ENCODE peak calls at places on chromosomes 11 and 22, in six cellular contexts. One of them, this sample, is unnamed.

GRCh38 chr11:115085461-115086220 is 407.3 kb downstream of the NXPE2 start:
- DNase-seq in IMR-90: no peak
- DNase-seq in tibial nerve: no peak
- DNase-seq in endothelial cell of umbilical vein: no peak
- DNase-seq in HCT116: no peak
- DNase-seq in stomach: no peak
- DNase-seq in this sample: no peak

GRCh38 chr22:23833017-23833795 is 5.6 kb downstream of the DERL3 start:
- DNase-seq in IMR-90: no peak
- DNase-seq in tibial nerve: no peak
- DNase-seq in endothelial cell of umbilical vein: no peak
- DNase-seq in HCT116: no peak
- DNase-seq in stomach: no peak
- DNase-seq in this sample: no peak

GRCh38 chr11:63866211-63866610 is 27.3 kb downstream of the MARK2 start:
- DNase-seq in IMR-90: peak
- DNase-seq in tibial nerve: peak
- DNase-seq in endothelial cell of umbilical vein: no peak
- DNase-seq in HCT116: no peak
- DNase-seq in stomach: peak
- DNase-seq in this sample: peak

GRCh38 chr22:30206964-30207363 is 39.6 kb downstream of the LIF start:
- DNase-seq in IMR-90: peak
- DNase-seq in tibial nerve: no peak
- DNase-seq in endothelial cell of umbilical vein: peak
- DNase-seq in HCT116: peak
- DNase-seq in stomach: peak
- DNase-seq in this sample: no peak

GRCh38 chr11:62708423-62709261 is 1.2 kb downstream of the GNG3 start:
- DNase-seq in IMR-90: no peak
- DNase-seq in tibial nerve: no peak
- DNase-seq in endothelial cell of umbilical vein: no peak
- DNase-seq in HCT116: no peak
- DNase-seq in stomach: peak
- DNase-seq in this sample: no peak

GRCh38 chr22:19607198-19608113 is 83.2 kb upstream of the CLDN5 start:
- DNase-seq in IMR-90: peak
- DNase-seq in tibial nerve: no peak
- DNase-seq in endothelial cell of umbilical vein: peak
- DNase-seq in HCT116: no peak
- DNase-seq in stomach: peak
- DNase-seq in this sample: peak

GRCh38 chr22:38781033-38781432 is 12.9 kb downstream of the DNAL4 start:
- DNase-seq in IMR-90: no peak
- DNase-seq in tibial nerve: no peak
- DNase-seq in endothelial cell of umbilical vein: no peak
- DNase-seq in HCT116: no peak
- DNase-seq in stomach: no peak
- DNase-seq in this sample: no peak

GRCh38 chr11:111387318-111387863 is 8.3 kb upstream of the POU2AF1 start:
- DNase-seq in IMR-90: no peak
- DNase-seq in tibial nerve: no peak
- DNase-seq in endothelial cell of umbilical vein: no peak
- DNase-seq in HCT116: no peak
- DNase-seq in stomach: peak
- DNase-seq in this sample: peak

GRCh38 chr11:44434191-44434590 is 124.3 kb upstream of the ALX4 start:
- DNase-seq in IMR-90: no peak
- DNase-seq in tibial nerve: no peak
- DNase-seq in endothelial cell of umbilical vein: no peak
- DNase-seq in HCT116: no peak
- DNase-seq in stomach: no peak
- DNase-seq in this sample: no peak

GRCh38 chr22:23815781-23816551 is 22.8 kb downstream of the DERL3 start:
- DNase-seq in IMR-90: no peak
- DNase-seq in tibial nerve: no peak
- DNase-seq in endothelial cell of umbilical vein: no peak
- DNase-seq in HCT116: no peak
- DNase-seq in stomach: no peak
- DNase-seq in this sample: no peak

GRCh38 chr11:119747868-119748660 is 19.1 kb upstream of the NECTIN1 start:
- DNase-seq in IMR-90: no peak
- DNase-seq in tibial nerve: no peak
- DNase-seq in endothelial cell of umbilical vein: no peak
- DNase-seq in HCT116: no peak
- DNase-seq in stomach: no peak
- DNase-seq in this sample: no peak

GRCh38 chr11:34356576-34356917 is 1.3 kb downstream of the ABTB2 start:
- DNase-seq in IMR-90: peak
- DNase-seq in tibial nerve: no peak
- DNase-seq in endothelial cell of umbilical vein: peak
- DNase-seq in HCT116: no peak
- DNase-seq in stomach: no peak
- DNase-seq in this sample: no peak

GRCh38 chr11:34587282-34587677 is 33.6 kb upstream of the EHF start:
- DNase-seq in IMR-90: no peak
- DNase-seq in tibial nerve: no peak
- DNase-seq in endothelial cell of umbilical vein: no peak
- DNase-seq in HCT116: no peak
- DNase-seq in stomach: no peak
- DNase-seq in this sample: no peak

GRCh38 chr11:134362192-134362901 is 30.6 kb downstream of the GLB1L2 start:
- DNase-seq in IMR-90: no peak
- DNase-seq in tibial nerve: no peak
- DNase-seq in endothelial cell of umbilical vein: no peak
- DNase-seq in HCT116: no peak
- DNase-seq in stomach: no peak
- DNase-seq in this sample: peak

GRCh38 chr11:113263458-113264095 is 50.8 kb upstream of the TTC12 start:
- DNase-seq in IMR-90: no peak
- DNase-seq in tibial nerve: no peak
- DNase-seq in endothelial cell of umbilical vein: no peak
- DNase-seq in HCT116: no peak
- DNase-seq in stomach: no peak
- DNase-seq in this sample: no peak

GRCh38 chr11:76797341-76798201 is 14.4 kb downstream of the TSKU start:
- DNase-seq in IMR-90: no peak
- DNase-seq in tibial nerve: no peak
- DNase-seq in endothelial cell of umbilical vein: no peak
- DNase-seq in HCT116: no peak
- DNase-seq in stomach: no peak
- DNase-seq in this sample: no peak

GRCh38 chr22:21054714-21055563 is 9.2 kb downstream of the LRRC74B start:
- DNase-seq in IMR-90: no peak
- DNase-seq in tibial nerve: no peak
- DNase-seq in endothelial cell of umbilical vein: no peak
- DNase-seq in HCT116: no peak
- DNase-seq in stomach: no peak
- DNase-seq in this sample: no peak

GRCh38 chr11:13338437-13339069 is 61.0 kb downstream of the BMAL1 start:
- DNase-seq in IMR-90: peak
- DNase-seq in tibial nerve: no peak
- DNase-seq in endothelial cell of umbilical vein: no peak
- DNase-seq in HCT116: no peak
- DNase-seq in stomach: no peak
- DNase-seq in this sample: no peak

GRCh38 chr11:2434008-2434407 is 10.3 kb downstream of the TRPM5 start:
- DNase-seq in IMR-90: no peak
- DNase-seq in tibial nerve: no peak
- DNase-seq in endothelial cell of umbilical vein: no peak
- DNase-seq in HCT116: no peak
- DNase-seq in stomach: no peak
- DNase-seq in this sample: peak

GRCh38 chr11:7654094-7654742 is 19.1 kb downstream of the CYB5R2 start:
- DNase-seq in IMR-90: no peak
- DNase-seq in tibial nerve: no peak
- DNase-seq in endothelial cell of umbilical vein: no peak
- DNase-seq in HCT116: no peak
- DNase-seq in stomach: no peak
- DNase-seq in this sample: no peak

GRCh38 chr11:26830757-26831156 is 108.9 kb upstream of the SLC5A12 start:
- DNase-seq in IMR-90: no peak
- DNase-seq in tibial nerve: no peak
- DNase-seq in endothelial cell of umbilical vein: no peak
- DNase-seq in HCT116: no peak
- DNase-seq in stomach: no peak
- DNase-seq in this sample: no peak

GRCh38 chr11:46920709-46921108 is 2.4 kb upstream of the LRP4 start:
- DNase-seq in IMR-90: peak
- DNase-seq in tibial nerve: no peak
- DNase-seq in endothelial cell of umbilical vein: peak
- DNase-seq in HCT116: no peak
- DNase-seq in stomach: no peak
- DNase-seq in this sample: peak

GRCh38 chr11:120117991-120118390 is 19.9 kb downstream of the TRIM29 start:
- DNase-seq in IMR-90: no peak
- DNase-seq in tibial nerve: no peak
- DNase-seq in endothelial cell of umbilical vein: no peak
- DNase-seq in HCT116: no peak
- DNase-seq in stomach: no peak
- DNase-seq in this sample: no peak

GRCh38 chr11:15145635-15146034 is 30.9 kb downstream of the INSC start:
- DNase-seq in IMR-90: no peak
- DNase-seq in tibial nerve: no peak
- DNase-seq in endothelial cell of umbilical vein: no peak
- DNase-seq in HCT116: no peak
- DNase-seq in stomach: peak
- DNase-seq in this sample: no peak

GRCh38 chr11:128860571-128861361 is 6.3 kb downstream of the KCNJ1 start:
- DNase-seq in IMR-90: peak
- DNase-seq in tibial nerve: no peak
- DNase-seq in endothelial cell of umbilical vein: no peak
- DNase-seq in HCT116: no peak
- DNase-seq in stomach: no peak
- DNase-seq in this sample: no peak

GRCh38 chr11:86067230-86068137 is 1.4 kb downstream of the PICALM start:
- DNase-seq in IMR-90: no peak
- DNase-seq in tibial nerve: no peak
- DNase-seq in endothelial cell of umbilical vein: peak
- DNase-seq in HCT116: no peak
- DNase-seq in stomach: no peak
- DNase-seq in this sample: no peak

GRCh38 chr11:117725048-117725734 is 71.8 kb downstream of the DSCAML1 start:
- DNase-seq in IMR-90: no peak
- DNase-seq in tibial nerve: no peak
- DNase-seq in endothelial cell of umbilical vein: no peak
- DNase-seq in HCT116: no peak
- DNase-seq in stomach: no peak
- DNase-seq in this sample: no peak
- H3K27ac ChIP-seq in IMR-90: no peak
- H3K27ac ChIP-seq in tibial nerve: no peak
- H3K27ac ChIP-seq in endothelial cell of umbilical vein: no peak
- H3K27ac ChIP-seq in HCT116: no peak
- H3K27ac ChIP-seq in stomach: no peak
- H3K27ac ChIP-seq in this sample: no peak

GRCh38 chr11:66882540-66882939 is 25.7 kb downstream of the LRFN4 start:
- DNase-seq in IMR-90: no peak
- DNase-seq in tibial nerve: no peak
- DNase-seq in endothelial cell of umbilical vein: no peak
- DNase-seq in HCT116: no peak
- DNase-seq in stomach: peak
- DNase-seq in this sample: peak
- H3K27ac ChIP-seq in IMR-90: no peak
- H3K27ac ChIP-seq in tibial nerve: peak
- H3K27ac ChIP-seq in endothelial cell of umbilical vein: no peak
- H3K27ac ChIP-seq in HCT116: peak
- H3K27ac ChIP-seq in stomach: peak
- H3K27ac ChIP-seq in this sample: peak

GRCh38 chr11:64881476-64881875 is 3.1 kb upstream of the EHD1 start:
- DNase-seq in IMR-90: no peak
- DNase-seq in tibial nerve: no peak
- DNase-seq in endothelial cell of umbilical vein: no peak
- DNase-seq in HCT116: no peak
- DNase-seq in stomach: no peak
- DNase-seq in this sample: no peak
- H3K27ac ChIP-seq in IMR-90: no peak
- H3K27ac ChIP-seq in tibial nerve: peak
- H3K27ac ChIP-seq in endothelial cell of umbilical vein: no peak
- H3K27ac ChIP-seq in HCT116: no peak
- H3K27ac ChIP-seq in stomach: peak
- H3K27ac ChIP-seq in this sample: peak

DNA sequence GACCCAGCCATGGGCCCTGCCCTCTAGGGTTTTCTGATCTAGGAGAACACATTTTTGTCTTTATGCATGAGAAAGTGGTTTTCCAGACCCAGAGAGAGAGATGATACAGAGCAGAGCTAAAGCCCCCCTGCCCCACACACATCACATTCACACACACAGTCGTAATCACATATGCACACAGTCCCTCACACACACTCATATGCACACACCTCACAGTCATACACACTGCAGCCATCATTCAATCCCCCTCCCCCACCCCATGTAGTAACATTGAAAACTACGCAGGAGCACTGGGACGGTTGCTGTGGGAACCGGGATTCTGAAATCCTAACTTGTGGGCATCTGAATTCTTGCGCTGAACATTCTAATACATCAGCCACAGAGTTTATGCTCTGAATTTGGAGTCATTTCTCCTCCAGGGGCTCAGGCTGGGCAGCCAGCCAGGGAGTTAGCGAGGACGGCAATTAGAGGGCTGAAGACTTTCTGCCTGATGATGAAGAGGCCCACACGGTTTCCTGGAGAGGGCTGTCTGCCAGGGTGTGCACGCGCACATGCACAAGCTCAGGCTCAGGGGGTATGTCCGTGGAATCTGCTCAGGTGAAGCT is 32.7 kb downstream of the CD6 start:
- DNase-seq in IMR-90: peak
- DNase-seq in tibial nerve: no peak
- DNase-seq in endothelial cell of umbilical vein: no peak
- DNase-seq in HCT116: no peak
- DNase-seq in stomach: no peak
- DNase-seq in this sample: no peak
- H3K27ac ChIP-seq in IMR-90: no peak
- H3K27ac ChIP-seq in tibial nerve: no peak
- H3K27ac ChIP-seq in endothelial cell of umbilical vein: no peak
- H3K27ac ChIP-seq in HCT116: no peak
- H3K27ac ChIP-seq in stomach: peak
- H3K27ac ChIP-seq in this sample: no peak

GRCh38 chr11:78257654-78258053 is 68.9 kb downstream of the USP35 start:
- DNase-seq in IMR-90: no peak
- DNase-seq in tibial nerve: no peak
- DNase-seq in endothelial cell of umbilical vein: no peak
- DNase-seq in HCT116: no peak
- DNase-seq in stomach: no peak
- DNase-seq in this sample: no peak
- H3K27ac ChIP-seq in IMR-90: no peak
- H3K27ac ChIP-seq in tibial nerve: peak
- H3K27ac ChIP-seq in endothelial cell of umbilical vein: no peak
- H3K27ac ChIP-seq in HCT116: no peak
- H3K27ac ChIP-seq in stomach: peak
- H3K27ac ChIP-seq in this sample: no peak

GRCh38 chr11:78270993-78271392 is 82.3 kb downstream of the USP35 start:
- DNase-seq in IMR-90: no peak
- DNase-seq in tibial nerve: no peak
- DNase-seq in endothelial cell of umbilical vein: no peak
- DNase-seq in HCT116: no peak
- DNase-seq in stomach: no peak
- DNase-seq in this sample: no peak
- H3K27ac ChIP-seq in IMR-90: no peak
- H3K27ac ChIP-seq in tibial nerve: no peak
- H3K27ac ChIP-seq in endothelial cell of umbilical vein: no peak
- H3K27ac ChIP-seq in HCT116: no peak
- H3K27ac ChIP-seq in stomach: no peak
- H3K27ac ChIP-seq in this sample: no peak

GRCh38 chr11:36456136-36456535 is 53.9 kb downstream of the TRAF6 start:
- DNase-seq in IMR-90: no peak
- DNase-seq in tibial nerve: no peak
- DNase-seq in endothelial cell of umbilical vein: no peak
- DNase-seq in HCT116: no peak
- DNase-seq in stomach: no peak
- DNase-seq in this sample: no peak
- H3K27ac ChIP-seq in IMR-90: peak
- H3K27ac ChIP-seq in tibial nerve: peak
- H3K27ac ChIP-seq in endothelial cell of umbilical vein: peak
- H3K27ac ChIP-seq in HCT116: no peak
- H3K27ac ChIP-seq in stomach: peak
- H3K27ac ChIP-seq in this sample: peak

This sample was measured in psoas muscle.